ENCODE peak calls at places on chromosomes 4 and X, in seven cellular contexts. One of them, this sample, is unnamed. For H3K4me1, the result is how much of the 10 kb centered on the place peaks cover.

GRCh38 chrX:152904151-152905080 is 6.5 kb downstream of the ZNF185 start:
- DNase-seq in ovary: peak
- DNase-seq in uterus: peak
- DNase-seq in stomach: peak
- DNase-seq in IMR-90: peak
- DNase-seq in tibial nerve: peak
- DNase-seq in prostate gland: no peak
- DNase-seq in this sample: peak

GRCh38 chr4:183185018-183185417 is 86.0 kb downstream of the WWC2 start:
- DNase-seq in ovary: no peak
- DNase-seq in uterus: no peak
- DNase-seq in stomach: no peak
- DNase-seq in IMR-90: peak
- DNase-seq in tibial nerve: no peak
- DNase-seq in prostate gland: no peak
- DNase-seq in this sample: no peak

GRCh38 chr4:169184236-169184635 is 86.5 kb downstream of the SH3RF1 start:
- DNase-seq in ovary: no peak
- DNase-seq in uterus: no peak
- DNase-seq in stomach: no peak
- DNase-seq in IMR-90: peak
- DNase-seq in tibial nerve: no peak
- DNase-seq in prostate gland: peak
- DNase-seq in this sample: no peak

GRCh38 chrX:147899715-147900114 is 12.0 kb upstream of the FMR1 start:
- DNase-seq in ovary: no peak
- DNase-seq in uterus: no peak
- DNase-seq in stomach: no peak
- DNase-seq in IMR-90: no peak
- DNase-seq in tibial nerve: no peak
- DNase-seq in prostate gland: no peak
- DNase-seq in this sample: no peak

GRCh38 chr4:8710946-8711345 is 118.4 kb downstream of the CPZ start:
- DNase-seq in ovary: peak
- DNase-seq in uterus: peak
- DNase-seq in stomach: no peak
- DNase-seq in IMR-90: no peak
- DNase-seq in tibial nerve: no peak
- DNase-seq in prostate gland: no peak
- DNase-seq in this sample: peak

GRCh38 chrX:75746891-75747639 is 38.0 kb downstream of the MAGEE2 start:
- DNase-seq in ovary: peak
- DNase-seq in uterus: no peak
- DNase-seq in stomach: peak
- DNase-seq in IMR-90: no peak
- DNase-seq in tibial nerve: peak
- DNase-seq in prostate gland: peak
- DNase-seq in this sample: peak

GRCh38 chrX:10239611-10240064 is 82.9 kb downstream of the CLCN4 start:
- DNase-seq in ovary: no peak
- DNase-seq in uterus: no peak
- DNase-seq in stomach: no peak
- DNase-seq in IMR-90: peak
- DNase-seq in tibial nerve: peak
- DNase-seq in prostate gland: no peak
- DNase-seq in this sample: no peak

GRCh38 chr4:10180927-10181744 is 64.5 kb upstream of the WDR1 start:
- DNase-seq in ovary: no peak
- DNase-seq in uterus: no peak
- DNase-seq in stomach: no peak
- DNase-seq in IMR-90: peak
- DNase-seq in tibial nerve: no peak
- DNase-seq in prostate gland: no peak
- DNase-seq in this sample: no peak

GRCh38 chrX:65755786-65756185 is 88.3 kb downstream of the MSN start:
- DNase-seq in ovary: no peak
- DNase-seq in uterus: no peak
- DNase-seq in stomach: no peak
- DNase-seq in IMR-90: no peak
- DNase-seq in tibial nerve: no peak
- DNase-seq in prostate gland: no peak
- DNase-seq in this sample: no peak

GRCh38 chrX:45540181-45540580 is 339.5 kb upstream of the DIPK2B start:
- DNase-seq in ovary: no peak
- DNase-seq in uterus: no peak
- DNase-seq in stomach: no peak
- DNase-seq in IMR-90: no peak
- DNase-seq in tibial nerve: no peak
- DNase-seq in prostate gland: no peak
- DNase-seq in this sample: no peak

GRCh38 chrX:51837926-51838325 is 55.5 kb upstream of the MAGED1 start:
- DNase-seq in ovary: peak
- DNase-seq in uterus: peak
- DNase-seq in stomach: peak
- DNase-seq in IMR-90: peak
- DNase-seq in tibial nerve: peak
- DNase-seq in prostate gland: peak
- DNase-seq in this sample: peak

GRCh38 chr4:7055111-7055989 is 12.2 kb downstream of the TADA2B start:
- DNase-seq in ovary: no peak
- DNase-seq in uterus: no peak
- DNase-seq in stomach: no peak
- DNase-seq in IMR-90: peak
- DNase-seq in tibial nerve: no peak
- DNase-seq in prostate gland: no peak
- DNase-seq in this sample: no peak

GRCh38 chrX:11113731-11114130 is 2.6 kb downstream of the HCCS start:
- DNase-seq in ovary: no peak
- DNase-seq in uterus: no peak
- DNase-seq in stomach: no peak
- DNase-seq in IMR-90: peak
- DNase-seq in tibial nerve: no peak
- DNase-seq in prostate gland: no peak
- DNase-seq in this sample: no peak

GRCh38 chrX:75968293-75968692 is 183.2 kb upstream of the MAGEE2 start:
- DNase-seq in ovary: no peak
- DNase-seq in uterus: no peak
- DNase-seq in stomach: peak
- DNase-seq in IMR-90: no peak
- DNase-seq in tibial nerve: no peak
- DNase-seq in prostate gland: no peak
- DNase-seq in this sample: peak

GRCh38 chr4:122845760-122846159 is 19.1 kb downstream of the FGF2 start:
- DNase-seq in ovary: no peak
- DNase-seq in uterus: no peak
- DNase-seq in stomach: no peak
- DNase-seq in IMR-90: no peak
- DNase-seq in tibial nerve: no peak
- DNase-seq in prostate gland: no peak
- DNase-seq in this sample: no peak

GRCh38 chr4:184838249-184839074 is 12.7 kb upstream of the ACSL1 start:
- DNase-seq in ovary: no peak
- DNase-seq in uterus: no peak
- DNase-seq in stomach: no peak
- DNase-seq in IMR-90: peak
- DNase-seq in tibial nerve: no peak
- DNase-seq in prostate gland: peak
- DNase-seq in this sample: no peak

GRCh38 chr4:1465173-1466033 is 59.2 kb upstream of the NKX1-1 start:
- DNase-seq in ovary: peak
- DNase-seq in uterus: no peak
- DNase-seq in stomach: no peak
- DNase-seq in IMR-90: no peak
- DNase-seq in tibial nerve: no peak
- DNase-seq in prostate gland: no peak
- DNase-seq in this sample: no peak
- H3K27ac ChIP-seq in ovary: no peak
- H3K27ac ChIP-seq in uterus: no peak
- H3K27ac ChIP-seq in stomach: no peak
- H3K27ac ChIP-seq in IMR-90: no peak
- H3K27ac ChIP-seq in tibial nerve: no peak
- H3K27ac ChIP-seq in prostate gland: no peak
- H3K27ac ChIP-seq in this sample: no peak

GRCh38 chrX:7158468-7158990 is 10.6 kb upstream of the PUDP start:
- DNase-seq in ovary: no peak
- DNase-seq in uterus: no peak
- DNase-seq in stomach: no peak
- DNase-seq in IMR-90: no peak
- DNase-seq in tibial nerve: no peak
- DNase-seq in prostate gland: no peak
- DNase-seq in this sample: no peak

GRCh38 chrX:7154040-7154597 is 6.2 kb upstream of the PUDP start:
- DNase-seq in ovary: no peak
- DNase-seq in uterus: no peak
- DNase-seq in stomach: no peak
- DNase-seq in IMR-90: no peak
- DNase-seq in tibial nerve: no peak
- DNase-seq in prostate gland: no peak
- DNase-seq in this sample: no peak

GRCh38 chrX:7159132-7159861 is 11.3 kb upstream of the PUDP start:
- DNase-seq in ovary: no peak
- DNase-seq in uterus: no peak
- DNase-seq in stomach: peak
- DNase-seq in IMR-90: no peak
- DNase-seq in tibial nerve: no peak
- DNase-seq in prostate gland: peak
- DNase-seq in this sample: peak

GRCh38 chrX:7155163-7155562 is 7.2 kb upstream of the PUDP start:
- DNase-seq in ovary: no peak
- DNase-seq in uterus: no peak
- DNase-seq in stomach: no peak
- DNase-seq in IMR-90: no peak
- DNase-seq in tibial nerve: no peak
- DNase-seq in prostate gland: no peak
- DNase-seq in this sample: no peak

GRCh38 chrX:7156879-7157278 is 8.9 kb upstream of the PUDP start:
- DNase-seq in ovary: no peak
- DNase-seq in uterus: no peak
- DNase-seq in stomach: no peak
- DNase-seq in IMR-90: no peak
- DNase-seq in tibial nerve: no peak
- DNase-seq in prostate gland: no peak
- DNase-seq in this sample: no peak
- H3K4me1 ChIP-seq in ovary: under half
- H3K4me1 ChIP-seq in uterus: under half
- H3K4me1 ChIP-seq in stomach: under half
- H3K4me1 ChIP-seq in IMR-90: under half
- H3K4me1 ChIP-seq in tibial nerve: under half
- H3K4me1 ChIP-seq in prostate gland: under half
- H3K4me1 ChIP-seq in this sample: under half

DNA sequence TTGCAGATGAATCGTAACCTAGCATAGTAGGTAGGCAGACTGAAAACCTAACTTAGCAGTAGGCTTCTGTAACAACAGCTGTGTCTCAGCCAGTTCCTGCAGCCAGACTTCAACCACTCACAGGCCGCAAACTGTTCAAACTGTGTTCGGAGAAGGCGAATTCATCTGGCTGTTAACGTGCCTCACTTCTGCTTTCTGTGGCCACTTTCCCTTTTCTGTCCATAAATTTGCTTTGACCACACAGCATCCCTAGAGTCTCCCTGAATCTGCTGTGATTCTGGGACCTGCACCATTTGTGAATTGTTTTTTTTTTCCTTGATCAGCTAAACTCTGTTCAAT is 15.3 kb downstream of the HTT-AS start:
- DNase-seq in ovary: no peak
- DNase-seq in uterus: no peak
- DNase-seq in stomach: no peak
- DNase-seq in IMR-90: no peak
- DNase-seq in tibial nerve: no peak
- DNase-seq in prostate gland: no peak
- DNase-seq in this sample: no peak
- TF ChIP-seq POLR2A in ovary: no peak
- TF ChIP-seq POLR2A in uterus: no peak
- TF ChIP-seq POLR2A in stomach: no peak
- TF ChIP-seq POLR2A in IMR-90: no peak
- TF ChIP-seq POLR2A in tibial nerve: no peak
- TF ChIP-seq POLR2A in prostate gland: no peak
- TF ChIP-seq POLR2A in this sample: no peak

GRCh38 chr4:114081783-114082182 is 102.3 kb upstream of the ARSJ start:
- DNase-seq in ovary: no peak
- DNase-seq in uterus: no peak
- DNase-seq in stomach: no peak
- DNase-seq in IMR-90: no peak
- DNase-seq in tibial nerve: no peak
- DNase-seq in prostate gland: no peak
- DNase-seq in this sample: no peak
- H3K27ac ChIP-seq in ovary: no peak
- H3K27ac ChIP-seq in uterus: no peak
- H3K27ac ChIP-seq in stomach: no peak
- H3K27ac ChIP-seq in IMR-90: no peak
- H3K27ac ChIP-seq in tibial nerve: no peak
- H3K27ac ChIP-seq in prostate gland: no peak
- H3K27ac ChIP-seq in this sample: no peak

DNA sequence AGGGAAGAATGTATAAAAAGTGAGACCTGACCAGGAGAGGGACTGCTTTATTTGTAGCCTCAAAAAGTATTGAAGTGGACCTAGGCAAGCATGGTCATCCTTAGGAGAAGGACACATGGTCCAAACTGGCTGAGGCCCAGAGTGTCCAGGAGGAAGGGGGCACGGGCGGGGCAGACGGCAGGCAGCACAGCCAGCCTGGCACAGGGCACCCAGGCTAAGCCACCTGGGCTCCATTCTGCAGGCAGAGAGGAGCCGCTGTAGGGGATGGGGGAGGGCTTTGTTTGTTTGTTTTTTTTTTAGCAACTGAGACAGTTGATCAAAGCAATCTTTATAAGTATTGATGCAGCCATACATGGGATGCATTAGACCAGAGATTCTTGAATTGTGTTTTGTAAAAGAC is 188.6 kb downstream of the PRDM5 start:
- DNase-seq in ovary: no peak
- DNase-seq in uterus: no peak
- DNase-seq in stomach: no peak
- DNase-seq in IMR-90: no peak
- DNase-seq in tibial nerve: no peak
- DNase-seq in prostate gland: no peak
- DNase-seq in this sample: no peak
- H3K4me1 ChIP-seq in ovary: under half
- H3K4me1 ChIP-seq in uterus: under half
- H3K4me1 ChIP-seq in stomach: under half
- H3K4me1 ChIP-seq in IMR-90: under half
- H3K4me1 ChIP-seq in tibial nerve: under half
- H3K4me1 ChIP-seq in prostate gland: under half
- H3K4me1 ChIP-seq in this sample: under half

GRCh38 chrX:110315541-110315940 is 2.3 kb downstream of the AMMECR1 start:
- DNase-seq in ovary: no peak
- DNase-seq in uterus: no peak
- DNase-seq in stomach: no peak
- DNase-seq in IMR-90: no peak
- DNase-seq in tibial nerve: no peak
- DNase-seq in prostate gland: no peak
- DNase-seq in this sample: no peak
- TF ChIP-seq POLR2A in ovary: no peak
- TF ChIP-seq POLR2A in uterus: no peak
- TF ChIP-seq POLR2A in stomach: no peak
- TF ChIP-seq POLR2A in IMR-90: no peak
- TF ChIP-seq POLR2A in tibial nerve: no peak
- TF ChIP-seq POLR2A in prostate gland: no peak
- TF ChIP-seq POLR2A in this sample: no peak

GRCh38 chr4:147927377-147928137 is 195.7 kb downstream of the ARHGAP10 start:
- DNase-seq in ovary: no peak
- DNase-seq in uterus: no peak
- DNase-seq in stomach: no peak
- DNase-seq in IMR-90: peak
- DNase-seq in tibial nerve: no peak
- DNase-seq in prostate gland: no peak
- DNase-seq in this sample: no peak
- H3K27ac ChIP-seq in ovary: no peak
- H3K27ac ChIP-seq in uterus: no peak
- H3K27ac ChIP-seq in stomach: no peak
- H3K27ac ChIP-seq in IMR-90: peak
- H3K27ac ChIP-seq in tibial nerve: no peak
- H3K27ac ChIP-seq in prostate gland: no peak
- H3K27ac ChIP-seq in this sample: peak